ENCODE peak calls at places on chromosomes 5 and 9, in nine cellular contexts. U is cardiac fibroblast, R is NCI-H1417 treated with DMSO at 0.1 percent for 48 hours, N is kidney, A is AG04450, D is posterior cingulate gyrus, V is H54, W is NCI-H69, T is B cell. S is an unnamed sample.

GRCh38 chr9:106588601-106589000 is 274.4 kb upstream of the ZNF462 start:
- DNase-seq in U (peak), R (no peak), N (no peak), A (no peak), D (no peak), V (peak), W (no peak), T (no peak), S (peak)

GRCh38 chr5:139787568-139788293 is 7.9 kb upstream of the PSD2 start:
- DNase-seq in U (peak), R (no peak), N (peak), A (peak), D (peak), V (peak), W (peak), T (peak), S (peak)

GRCh38 chr9:34623386-34624235 is 3.3 kb upstream of the DCTN3 start:
- DNase-seq in U (no peak), R (no peak), N (no peak), A (no peak), D (no peak), V (no peak), W (no peak), T (no peak), S (no peak)

GRCh38 chr5:10578292-10578663 is 14.4 kb downstream of the ANKRD33B start:
- DNase-seq in U (no peak), R (no peak), N (no peak), A (no peak), D (no peak), V (no peak), W (no peak), T (no peak), S (no peak)

GRCh38 chr9:106077731-106078130 is 383.4 kb downstream of the TMEM38B start:
- DNase-seq in U (no peak), R (no peak), N (no peak), A (no peak), D (no peak), V (no peak), W (no peak), T (no peak), S (no peak)

GRCh38 chr5:156920042-156920860 is 42.8 kb downstream of the TIMD4 start:
- DNase-seq in U (no peak), R (no peak), N (no peak), A (no peak), D (no peak), V (no peak), W (peak), T (no peak), S (no peak)

GRCh38 chr5:84287964-84288363 is 96.7 kb downstream of the EDIL3 start:
- DNase-seq in U (peak), R (no peak), N (no peak), A (peak), D (no peak), V (peak), W (peak), T (no peak), S (peak)

GRCh38 chr9:135246248-135247173 is 159.0 kb downstream of the OLFM1 start:
- DNase-seq in U (no peak), R (no peak), N (peak), A (no peak), D (no peak), V (no peak), W (no peak), T (no peak), S (no peak)

GRCh38 chr9:119368681-119369581 is at the start of gene BRINP1:
- DNase-seq in U (peak), R (peak), N (peak), A (no peak), D (peak), V (no peak), W (peak), T (no peak), S (no peak)

GRCh38 chr9:129626944-129627297 is 958 bp downstream of the NTMT1 start:
- DNase-seq in U (peak), R (no peak), N (no peak), A (peak), D (no peak), V (no peak), W (peak), T (no peak), S (peak)

GRCh38 chr9:133141833-133142594 is 21.0 kb upstream of the RALGDS start:
- DNase-seq in U (no peak), R (no peak), N (peak), A (no peak), D (no peak), V (no peak), W (peak), T (no peak), S (no peak)

GRCh38 chr9:134295101-134295745 is 31.0 kb upstream of the RXRA start:
- DNase-seq in U (no peak), R (no peak), N (peak), A (no peak), D (no peak), V (no peak), W (no peak), T (no peak), S (no peak)

GRCh38 chr5:150774145-150774544 is 4.4 kb upstream of the SMIM3 start:
- DNase-seq in U (peak), R (no peak), N (no peak), A (no peak), D (no peak), V (no peak), W (no peak), T (no peak), S (peak)

GRCh38 chr5:65812648-65813047 is 90.6 kb downstream of the NLN start:
- DNase-seq in U (no peak), R (no peak), N (no peak), A (no peak), D (no peak), V (no peak), W (no peak), T (no peak), S (no peak)

GRCh38 chr5:82336566-82337351 is 58.6 kb upstream of the RPS23 start:
- DNase-seq in U (no peak), R (no peak), N (no peak), A (no peak), D (no peak), V (no peak), W (no peak), T (no peak), S (no peak)

GRCh38 chr5:30832519-30832918 is 361.0 kb upstream of the CDH6 start:
- DNase-seq in U (no peak), R (no peak), N (no peak), A (no peak), D (no peak), V (no peak), W (peak), T (no peak), S (no peak)

GRCh38 chr5:39580702-39581498 is 156.1 kb upstream of the DAB2 start:
- DNase-seq in U (peak), R (no peak), N (no peak), A (no peak), D (no peak), V (no peak), W (no peak), T (no peak), S (peak)

GRCh38 chr5:95022967-95023695 is 261.8 kb downstream of the MCTP1 start:
- DNase-seq in U (no peak), R (no peak), N (no peak), A (no peak), D (peak), V (no peak), W (no peak), T (no peak), S (no peak)

GRCh38 chr9:109477269-109478203 is 20.6 kb downstream of the PTPN3 start:
- DNase-seq in U (no peak), R (no peak), N (peak), A (no peak), D (no peak), V (no peak), W (peak), T (no peak), S (no peak)

GRCh38 chr5:147169399-147169798 is 65.4 kb upstream of the STK32A start:
- DNase-seq in U (peak), R (no peak), N (no peak), A (no peak), D (no peak), V (no peak), W (peak), T (no peak), S (peak)

GRCh38 chr5:168086104-168086610 is 205.3 kb upstream of the WWC1 start:
- DNase-seq in U (peak), R (peak), N (no peak), A (no peak), D (no peak), V (peak), W (peak), T (no peak), S (peak)

GRCh38 chr5:135213034-135213386 is 179.0 kb upstream of the PITX1 start:
- DNase-seq in U (no peak), R (no peak), N (no peak), A (no peak), D (no peak), V (no peak), W (peak), T (no peak), S (no peak)

GRCh38 chr9:86601697-86602096 is 247.5 kb upstream of the TUT7 start:
- DNase-seq in U (no peak), R (no peak), N (no peak), A (no peak), D (no peak), V (no peak), W (no peak), T (no peak), S (no peak)

GRCh38 chr5:170262061-170262764 is 29.4 kb downstream of the C5orf58 start:
- DNase-seq in U (no peak), R (no peak), N (no peak), A (no peak), D (no peak), V (no peak), W (no peak), T (no peak), S (no peak)

GRCh38 chr5:173873296-173873922 is 14.7 kb upstream of the CPEB4 start:
- DNase-seq in U (no peak), R (no peak), N (no peak), A (no peak), D (no peak), V (no peak), W (no peak), T (no peak), S (no peak)

GRCh38 chr5:83000922-83001321 is 76.3 kb downstream of the TMEM167A start:
- DNase-seq in U (no peak), R (no peak), N (no peak), A (no peak), D (no peak), V (no peak), W (peak), T (no peak), S (no peak)

GRCh38 chr5:62579761-62580160 is 1.1 kb downstream of the LRRC70 start:
- DNase-seq in U (no peak), R (no peak), N (no peak), A (no peak), D (no peak), V (no peak), W (no peak), T (no peak), S (no peak)

GRCh38 chr5:178247481-178248456 is 15.2 kb upstream of the PHYKPL start:
- DNase-seq in U (no peak), R (no peak), N (peak), A (no peak), D (no peak), V (no peak), W (peak), T (no peak), S (no peak)

GRCh38 chr9:128632066-128632465 is 24.6 kb downstream of the DYNC2I2 start:
- DNase-seq in U (no peak), R (no peak), N (no peak), A (no peak), D (no peak), V (no peak), W (no peak), T (no peak), S (no peak)

GRCh38 chr5:2714805-2715204 is 36.7 kb downstream of the IRX2 start:
- DNase-seq in U (no peak), R (no peak), N (no peak), A (no peak), D (no peak), V (no peak), W (no peak), T (no peak), S (no peak)

GRCh38 chr5:173686950-173687349 is 70.5 kb upstream of the BOD1 start:
- DNase-seq in U (no peak), R (no peak), N (no peak), A (no peak), D (no peak), V (no peak), W (no peak), T (no peak), S (no peak)

S was measured in fibroblast of lung.